ENCODE peak calls at places on chromosome 22, in six cellular contexts. P, I, U, H, Y and E are unnamed samples.

GRCh38 chr22:39239561-39240423 is 5.0 kb downstream of the PDGFB start:
- DNase-seq in I (peak; percentile 88), U (peak; percentile 85), P (peak; percentile 96), H (peak; percentile 81), Y (no peak), E (no peak)

GRCh38 chr22:18110194-18110943 is at the start of gene TUBA8:
- DNase-seq in U (no peak), P (peak; percentile 75), I (peak; percentile 25), Y (peak; percentile 52), H (peak; percentile 25), E (peak; percentile 19)

GRCh38 chr22:29606320-29606719 is 2.9 kb downstream of the NF2 start:
- DNase-seq in P (no peak), Y (peak; percentile 44), I (no peak), H (no peak), U (no peak), E (no peak)

GRCh38 chr22:17121235-17122195 is at the start of gene TMEM121B:
- DNase-seq in H (peak; percentile 44), I (peak; percentile 47), U (no peak), P (peak; percentile 50), Y (peak; percentile 95), E (peak; percentile 55)

GRCh38 chr22:47377926-47378560 is 615.6 kb downstream of the TBC1D22A start:
- DNase-seq in H (no peak), I (no peak), U (no peak), Y (no peak), P (no peak), E (no peak)

GRCh38 chr22:47929073-47929472 is 1166.6 kb downstream of the TBC1D22A start:
- DNase-seq in U (no peak), P (no peak), Y (no peak), I (no peak), H (no peak), E (peak; percentile 60)

GRCh38 chr22:35657571-35658312 is 9.5 kb downstream of the APOL6 start:
- DNase-seq in U (no peak), Y (no peak), I (no peak), H (no peak), P (no peak), E (no peak)

GRCh38 chr22:50306753-50307749 is at the start of gene PLXNB2:
- DNase-seq in Y (peak; percentile 65), U (peak; percentile 76), P (peak; percentile 84), I (peak; percentile 85), H (peak; percentile 65), E (peak; percentile 79)

GRCh38 chr22:24536089-24536488 is 18.8 kb downstream of the GUCD1 start:
- DNase-seq in H (no peak), Y (no peak), U (no peak), I (no peak), P (no peak), E (no peak)

GRCh38 chr22:20207277-20208025 is 56.6 kb upstream of the CCDC188 start:
- DNase-seq in H (no peak), I (no peak), P (no peak), Y (no peak), U (no peak), E (no peak)

GRCh38 chr22:23539135-23539838 is 40.8 kb downstream of the IGLL1 start:
- DNase-seq in P (peak; percentile 83), I (peak; percentile 87), H (peak; percentile 70), Y (peak; percentile 88), U (peak; percentile 43), E (peak; percentile 48)

GRCh38 chr22:22886546-22886945 is 1.1 kb upstream of the IGLL5 start:
- DNase-seq in H (no peak), I (no peak), P (no peak), U (no peak), Y (peak; percentile 12), E (peak; percentile 18)

GRCh38 chr22:25754527-25755202 is 12.7 kb downstream of the MYO18B start:
- DNase-seq in U (no peak), P (no peak), Y (no peak), I (peak; percentile 38), H (no peak), E (peak; percentile 96)

GRCh38 chr22:28141614-28142013 is 222.6 kb upstream of the PITPNB start:
- DNase-seq in P (no peak), H (peak; percentile 66), Y (no peak), U (no peak), I (no peak), E (no peak)

GRCh38 chr22:23128269-23129108 is 13.3 kb downstream of the RSPH14 start:
- DNase-seq in Y (peak; percentile 81), I (peak; percentile 79), H (peak; percentile 47), P (peak; percentile 84), U (no peak), E (peak; percentile 83)

GRCh38 chr22:40479126-40479800 is 108.9 kb downstream of the SGSM3 start:
- DNase-seq in U (no peak), P (no peak), I (no peak), H (no peak), Y (no peak), E (no peak)
- H3K4me1 ChIP-seq in U (peaks cover 46% of the 10 kb centered on the region), P (peaks cover 13% of the 10 kb centered on the region), I (peaks cover 23% of the 10 kb centered on the region), H (peaks cover 34% of the 10 kb centered on the region), Y (peaks cover 4% of the 10 kb centered on the region), E (no peaks in the 10 kb centered on the region)

GRCh38 chr22:45895436-45896152 is 81.4 kb downstream of the WNT7B start:
- DNase-seq in Y (no peak), H (no peak), U (no peak), P (no peak), I (no peak), E (no peak)
- H3K27me3 ChIP-seq in Y (no peaks in the 10 kb centered on the region), H (no peaks in the 10 kb centered on the region), U (no peaks in the 10 kb centered on the region), P (peaks cover 12% of the 10 kb centered on the region), I (peaks cover 24% of the 10 kb centered on the region), E (no peaks in the 10 kb centered on the region)

GRCh38 chr22:41048791-41049717 is 43.3 kb upstream of the EP300 start:
- DNase-seq in Y (peak; percentile 75), I (peak; percentile 56), H (peak; percentile 28), U (peak; percentile 73), P (peak; percentile 34), E (peak; percentile 33)
- H3K27ac ChIP-seq in Y (no peak overlapping the region), I (peak overlapping the region; percentile 82), H (no peak overlapping the region), U (no peak overlapping the region), P (peak overlapping the region; percentile 41), E (no peak overlapping the region)

DNA sequence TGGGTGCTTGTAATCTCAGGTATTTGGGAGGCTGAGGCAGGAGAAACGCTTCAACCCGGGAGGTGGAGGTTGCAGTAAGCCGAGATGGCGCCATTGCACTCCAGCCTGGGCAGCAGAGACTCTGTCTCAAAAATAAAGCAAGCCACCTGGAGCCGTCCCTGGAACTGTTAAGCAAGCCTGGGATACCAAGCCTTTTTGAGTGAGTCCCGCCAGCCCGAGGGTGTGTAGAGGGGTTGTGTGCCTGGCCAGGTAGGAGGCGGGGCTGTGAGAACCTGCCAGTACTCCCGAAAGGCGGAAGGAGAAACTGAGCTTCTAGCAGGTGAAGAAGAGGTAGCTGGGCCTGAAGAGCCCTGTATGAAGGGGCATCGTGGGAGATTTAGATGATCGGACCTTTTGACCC is 52.4 kb downstream of the TRIOBP start:
- DNase-seq in Y (no peak), U (no peak), H (peak; percentile 48), I (no peak), P (peak; percentile 84), E (no peak)
- H3K4me1 ChIP-seq in Y (no peaks in the 10 kb centered on the region), U (peaks cover 80% of the 10 kb centered on the region), H (peaks cover 79% of the 10 kb centered on the region), I (peaks cover 83% of the 10 kb centered on the region), P (peaks cover 80% of the 10 kb centered on the region), E (peaks cover 79% of the 10 kb centered on the region)